ENCODE peak calls at places on chromosomes 1 and 21, in nine cellular contexts. L is hepatic stellate cell, I is H7, V is lung, Z is non-pigmented ciliary epithelial cell, F is A172, G is progenitor cell of endocrine pancreas, Y is NCI-H1105, X is HTR-8/SVneo. U is an unnamed sample.

GRCh38 chr1:115135681-115136080 is 46.4 kb upstream of the TSPAN2 start:
- DNase-seq in L (no peak), I (no peak), V (no peak), Z (no peak), F (no peak), G (no peak), Y (no peak), X (no peak), U (no peak)

GRCh38 chr1:9784508-9785133 is 39.1 kb downstream of the CLSTN1 start:
- DNase-seq in L (peak; percentile 44), I (peak; percentile 67), V (peak; percentile 41), Z (peak; percentile 32), F (peak; percentile 44), G (peak; percentile 18), Y (peak; percentile 48), X (peak; percentile 48), U (peak; percentile 71)

GRCh38 chr21:40120944-40121575 is 253.8 kb downstream of the PCP4 start:
- DNase-seq in L (no peak), I (peak; percentile 39), V (no peak), Z (no peak), F (peak; percentile 29), G (no peak), Y (peak; percentile 59), X (no peak), U (no peak)

GRCh38 chr21:18603246-18603645 is 199.7 kb upstream of the TMPRSS15 start:
- DNase-seq in L (no peak), I (no peak), V (no peak), Z (no peak), F (no peak), G (no peak), Y (peak; percentile 61), X (no peak), U (no peak)

GRCh38 chr1:184164529-184164928 is 113.0 kb downstream of the TSEN15 start:
- DNase-seq in L (no peak), I (no peak), V (no peak), Z (no peak), F (no peak), G (no peak), Y (no peak), X (no peak), U (no peak)

GRCh38 chr1:1021010-1021845 is 1.3 kb downstream of the AGRN start:
- DNase-seq in L (peak; percentile 87), I (peak; percentile 80), V (peak; percentile 79), Z (no peak), F (peak; percentile 80), G (no peak), Y (peak; percentile 39), X (no peak), U (peak; percentile 8)

GRCh38 chr1:41490911-41491310 is 6.4 kb upstream of the EDN2 start:
- DNase-seq in L (no peak), I (no peak), V (no peak), Z (no peak), F (no peak), G (no peak), Y (no peak), X (no peak), U (no peak)

GRCh38 chr1:22018583-22019559 is 17.4 kb downstream of the CELA3A start:
- DNase-seq in L (peak; percentile 82), I (peak; percentile 52), V (peak; percentile 33), Z (peak; percentile 43), F (peak; percentile 80), G (no peak), Y (no peak), X (peak; percentile 75), U (peak; percentile 31)

GRCh38 chr1:210477328-210477924 is 148.7 kb downstream of the HHAT start:
- DNase-seq in L (peak; percentile 8), I (peak; percentile 9), V (no peak), Z (no peak), F (peak; percentile 48), G (no peak), Y (no peak), X (peak; percentile 4), U (no peak)

GRCh38 chr1:11674488-11674887 is 6.5 kb downstream of the MAD2L2 start:
- DNase-seq in L (no peak), I (peak; percentile 55), V (no peak), Z (no peak), F (no peak), G (no peak), Y (no peak), X (no peak), U (no peak)

GRCh38 chr1:58932820-58933598 is 149.2 kb upstream of the JUN start:
- DNase-seq in L (peak; percentile 40), I (no peak), V (peak; percentile 92), Z (peak; percentile 57), F (peak; percentile 95), G (no peak), Y (peak; percentile 25), X (peak; percentile 67), U (no peak)

U was measured in naive thymus-derived CD4-positive, alpha-beta T cell.